ENCODE peak calls at places on chromosomes 16 and 17, in nine cellular contexts. R is OCI-LY7, C is upper lobe of right lung, P is thyroid gland, E is endothelial cell of umbilical vein, G is vagina, H is tibial artery, Z is uterus, K is ovary. X is an unnamed sample. For H3K4me1, the result is how much of the 10 kb centered on the place peaks cover.

GRCh38 chr16:3364774-3365427 is 9.2 kb downstream of the OR2C1 start:
- DNase-seq in R (no peak), C (peak), P (peak), E (peak), G (no peak), H (peak), Z (peak), K (peak), X (peak)

GRCh38 chr16:10981697-10982216 is 37.4 kb downstream of the CLEC16A start:
- DNase-seq in R (peak), C (no peak), P (no peak), E (no peak), G (no peak), H (no peak), Z (no peak), K (no peak), X (no peak)

GRCh38 chr16:50121721-50122445 is 31.2 kb upstream of the TENT4B start:
- DNase-seq in R (no peak), C (no peak), P (no peak), E (no peak), G (no peak), H (no peak), Z (no peak), K (no peak), X (no peak)

GRCh38 chr17:42985225-42985624 is 4.9 kb downstream of the RUNDC1 start:
- DNase-seq in R (peak), C (no peak), P (no peak), E (peak), G (no peak), H (no peak), Z (no peak), K (no peak), X (no peak)

GRCh38 chr17:17537311-17538099 is 41.3 kb upstream of the RASD1 start:
- DNase-seq in R (no peak), C (no peak), P (no peak), E (no peak), G (no peak), H (no peak), Z (no peak), K (no peak), X (no peak)

GRCh38 chr17:13544292-13544691 is 57.4 kb downstream of the HS3ST3A1 start:
- DNase-seq in R (no peak), C (peak), P (no peak), E (no peak), G (no peak), H (no peak), Z (peak), K (peak), X (peak)

GRCh38 chr16:68764866-68765265 is 27.8 kb downstream of the CDH1 start:
- DNase-seq in R (no peak), C (no peak), P (no peak), E (no peak), G (no peak), H (no peak), Z (no peak), K (no peak), X (no peak)

GRCh38 chr17:48903401-48903800 is 4.8 kb upstream of the UBE2Z start:
- DNase-seq in R (no peak), C (no peak), P (no peak), E (no peak), G (no peak), H (no peak), Z (no peak), K (no peak), X (no peak)

GRCh38 chr17:72419866-72420774 is 299.3 kb downstream of the SOX9 start:
- DNase-seq in R (peak), C (no peak), P (peak), E (no peak), G (no peak), H (no peak), Z (no peak), K (no peak), X (no peak)

GRCh38 chr16:80120899-80121521 is 419.8 kb upstream of the DYNLRB2 start:
- DNase-seq in R (no peak), C (no peak), P (no peak), E (no peak), G (no peak), H (no peak), Z (no peak), K (no peak), X (no peak)

GRCh38 chr17:77427471-77427991 is 286.8 kb downstream of the SEC14L1 start:
- DNase-seq in R (no peak), C (no peak), P (peak), E (no peak), G (no peak), H (peak), Z (peak), K (peak), X (no peak)

GRCh38 chr17:8518346-8518745 is 82.7 kb downstream of the NDEL1 start:
- DNase-seq in R (no peak), C (no peak), P (no peak), E (no peak), G (no peak), H (no peak), Z (no peak), K (no peak), X (no peak)

GRCh38 chr16:59591480-59591879 is 857.4 kb upstream of the GOT2 start:
- DNase-seq in R (no peak), C (no peak), P (no peak), E (peak), G (no peak), H (no peak), Z (no peak), K (no peak), X (no peak)

GRCh38 chr17:65523853-65524664 is 37.4 kb downstream of the AXIN2 start:
- DNase-seq in R (no peak), C (no peak), P (no peak), E (no peak), G (no peak), H (no peak), Z (no peak), K (no peak), X (no peak)

GRCh38 chr17:62627219-62627903 is at the start of gene MRC2:
- DNase-seq in R (no peak), C (peak), P (peak), E (peak), G (no peak), H (peak), Z (peak), K (peak), X (no peak)

GRCh38 chr16:4850211-4850610 is 2.9 kb downstream of the UBN1 start:
- DNase-seq in R (no peak), C (no peak), P (no peak), E (peak), G (no peak), H (no peak), Z (no peak), K (no peak), X (no peak)

GRCh38 chr17:74485841-74486240 is 19.4 kb downstream of the CD300A start:
- DNase-seq in R (no peak), C (peak), P (no peak), E (no peak), G (no peak), H (no peak), Z (no peak), K (no peak), X (no peak)

GRCh38 chr17:75549246-75550138 is 24.0 kb downstream of the LLGL2 start:
- DNase-seq in R (no peak), C (peak), P (peak), E (no peak), G (no peak), H (no peak), Z (no peak), K (no peak), X (peak)

GRCh38 chr17:12902046-12902445 is 112.7 kb downstream of the ARHGAP44 start:
- DNase-seq in R (no peak), C (no peak), P (no peak), E (no peak), G (no peak), H (no peak), Z (no peak), K (no peak), X (no peak)

GRCh38 chr16:58026139-58026704 is 668 bp downstream of the MMP15 start:
- DNase-seq in R (no peak), C (peak), P (peak), E (peak), G (no peak), H (no peak), Z (no peak), K (peak), X (no peak)

GRCh38 chr16:73549960-73550359 is 502.0 kb upstream of the ZFHX3 start:
- DNase-seq in R (no peak), C (no peak), P (no peak), E (no peak), G (no peak), H (no peak), Z (no peak), K (no peak), X (no peak)

GRCh38 chr17:77476006-77476405 is 335.2 kb downstream of the SEC14L1 start:
- DNase-seq in R (no peak), C (no peak), P (no peak), E (no peak), G (no peak), H (no peak), Z (no peak), K (no peak), X (no peak)

GRCh38 chr16:58402796-58403195 is 10.5 kb downstream of the GINS3 start:
- DNase-seq in R (no peak), C (no peak), P (no peak), E (no peak), G (no peak), H (no peak), Z (no peak), K (no peak), X (no peak)

GRCh38 chr17:76243826-76244679 is 3.8 kb upstream of the RNF157 start:
- DNase-seq in R (no peak), C (no peak), P (no peak), E (no peak), G (peak), H (no peak), Z (no peak), K (no peak), X (no peak)

GRCh38 chr16:69143116-69143515 is 10.7 kb downstream of the UTP4 start:
- DNase-seq in R (no peak), C (no peak), P (no peak), E (no peak), G (no peak), H (no peak), Z (no peak), K (no peak), X (no peak)

GRCh38 chr17:37344519-37344918 is 31.3 kb upstream of the C17orf78 start:
- DNase-seq in R (no peak), C (no peak), P (no peak), E (no peak), G (no peak), H (no peak), Z (no peak), K (no peak), X (no peak)

GRCh38 chr17:6753006-6753445 is 2.8 kb upstream of the XAF1 start:
- DNase-seq in R (peak), C (no peak), P (peak), E (peak), G (no peak), H (peak), Z (peak), K (peak), X (no peak)

GRCh38 chr17:57424273-57424672 is 167.9 kb downstream of the MSI2 start:
- DNase-seq in R (no peak), C (no peak), P (no peak), E (no peak), G (no peak), H (no peak), Z (no peak), K (no peak), X (no peak)

GRCh38 chr17:65174974-65175373 is 37.8 kb downstream of the RGS9 start:
- DNase-seq in R (no peak), C (no peak), P (no peak), E (no peak), G (no peak), H (no peak), Z (no peak), K (no peak), X (no peak)

GRCh38 chr17:47705536-47706481 is 11.8 kb downstream of the TBKBP1 start:
- DNase-seq in R (no peak), C (peak), P (no peak), E (no peak), G (no peak), H (no peak), Z (no peak), K (no peak), X (no peak)

GRCh38 chr17:68513932-68514331 is 1.7 kb downstream of the PRKAR1A start:
- DNase-seq in R (no peak), C (no peak), P (no peak), E (peak), G (no peak), H (no peak), Z (no peak), K (no peak), X (no peak)

GRCh38 chr17:68512967-68513474 is 791 bp downstream of the PRKAR1A start:
- DNase-seq in R (peak), C (no peak), P (peak), E (peak), G (no peak), H (peak), Z (no peak), K (no peak), X (no peak)

GRCh38 chr17:68511254-68511670 is 968 bp upstream of the PRKAR1A start:
- DNase-seq in R (no peak), C (no peak), P (no peak), E (no peak), G (no peak), H (no peak), Z (peak), K (no peak), X (peak)

GRCh38 chr17:68512247-68512966 is at the start of gene PRKAR1A:
- DNase-seq in R (peak), C (peak), P (peak), E (peak), G (no peak), H (peak), Z (peak), K (peak), X (peak)

GRCh38 chr17:68511671-68512246 is 471 bp upstream of the PRKAR1A start:
- DNase-seq in R (peak), C (peak), P (peak), E (peak), G (peak), H (peak), Z (peak), K (peak), X (peak)
- TF ChIP-seq CTCF in R (peak), C (no peak), P (no peak), E (no peak), G (no peak), H (no peak), Z (no peak), K (no peak), X (no peak)

DNA sequence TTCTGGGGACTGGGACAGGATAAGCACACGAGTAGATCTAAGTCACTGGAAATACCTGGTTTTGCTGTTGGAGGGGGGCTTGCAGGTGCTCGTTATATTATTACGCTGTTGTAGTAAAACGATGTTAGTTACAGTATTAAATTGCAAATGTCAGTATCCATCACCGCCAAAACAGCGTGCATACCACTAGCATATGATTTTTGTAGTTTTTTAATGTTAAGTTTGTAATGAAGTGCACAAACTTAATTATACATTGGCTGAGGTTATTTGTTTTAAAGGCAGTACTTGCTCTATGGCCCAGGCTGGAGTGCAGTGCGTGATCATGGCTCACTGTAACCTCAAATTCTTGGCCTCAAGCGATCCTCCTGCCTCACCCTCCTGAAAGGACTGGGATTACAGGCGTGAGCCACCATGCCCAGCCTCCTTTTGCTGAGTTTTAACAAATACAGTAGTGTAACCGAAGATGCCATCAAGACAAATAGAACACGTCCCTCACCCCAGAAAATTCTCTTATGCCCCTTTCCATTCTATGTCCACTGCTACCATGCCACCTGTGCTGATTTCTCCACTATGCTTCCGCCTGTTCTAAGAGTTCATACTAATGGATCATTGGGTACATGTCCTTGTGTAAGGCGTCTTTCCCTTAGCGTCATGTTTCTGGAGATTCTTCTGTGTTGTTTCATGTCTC is 20.7 kb upstream of the CSNK1D start:
- DNase-seq in R (no peak), C (no peak), P (no peak), E (peak), G (no peak), H (no peak), Z (no peak), K (no peak), X (no peak)
- H3K4me1 ChIP-seq in R (under half), C (under half), P (under half), E (under half), G (half or more), H (under half), Z (under half), K (under half), X (under half)

DNA sequence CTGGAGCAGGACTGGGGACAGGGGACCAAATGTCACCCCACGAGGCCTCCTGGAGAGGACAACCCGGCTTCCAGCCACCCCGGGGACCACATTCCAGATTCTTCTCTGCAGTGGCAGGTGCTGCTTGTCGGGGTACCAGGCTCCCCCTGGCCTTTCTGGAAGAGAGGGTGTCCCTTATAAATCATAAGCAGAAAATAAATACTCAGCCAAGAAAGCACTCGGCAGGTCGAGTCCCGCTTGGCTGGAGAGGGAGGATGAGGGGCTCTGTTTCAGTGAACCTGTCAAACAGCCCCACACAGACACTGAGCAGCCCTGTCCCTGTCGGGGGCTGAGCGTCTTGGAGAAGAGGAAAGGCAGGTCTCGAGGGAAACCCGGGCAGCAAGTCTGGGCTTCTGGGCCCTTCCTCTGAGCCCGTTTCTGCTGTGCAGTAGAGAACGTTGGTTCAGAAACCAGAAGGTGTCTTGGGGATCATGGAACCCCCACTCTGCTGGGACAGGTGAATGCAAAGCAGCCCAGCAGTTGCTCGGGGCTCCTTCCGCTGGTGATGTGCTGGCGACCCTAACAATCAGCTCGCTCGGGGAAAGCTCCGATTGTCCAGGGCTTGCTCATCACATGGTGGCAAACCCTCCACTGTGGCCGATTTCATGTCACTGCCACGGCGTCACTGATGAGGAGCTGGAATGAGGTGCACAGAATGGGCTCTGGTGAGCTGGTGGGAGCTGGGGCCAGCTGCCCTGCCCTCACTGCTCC is 36.6 kb downstream of the COX4I1 start:
- DNase-seq in R (no peak), C (peak), P (no peak), E (no peak), G (no peak), H (no peak), Z (no peak), K (no peak), X (no peak)
- H3K4me3 ChIP-seq in R (no peak), C (no peak), P (no peak), E (no peak), G (no peak), H (no peak), Z (no peak), K (no peak), X (no peak)

DNA sequence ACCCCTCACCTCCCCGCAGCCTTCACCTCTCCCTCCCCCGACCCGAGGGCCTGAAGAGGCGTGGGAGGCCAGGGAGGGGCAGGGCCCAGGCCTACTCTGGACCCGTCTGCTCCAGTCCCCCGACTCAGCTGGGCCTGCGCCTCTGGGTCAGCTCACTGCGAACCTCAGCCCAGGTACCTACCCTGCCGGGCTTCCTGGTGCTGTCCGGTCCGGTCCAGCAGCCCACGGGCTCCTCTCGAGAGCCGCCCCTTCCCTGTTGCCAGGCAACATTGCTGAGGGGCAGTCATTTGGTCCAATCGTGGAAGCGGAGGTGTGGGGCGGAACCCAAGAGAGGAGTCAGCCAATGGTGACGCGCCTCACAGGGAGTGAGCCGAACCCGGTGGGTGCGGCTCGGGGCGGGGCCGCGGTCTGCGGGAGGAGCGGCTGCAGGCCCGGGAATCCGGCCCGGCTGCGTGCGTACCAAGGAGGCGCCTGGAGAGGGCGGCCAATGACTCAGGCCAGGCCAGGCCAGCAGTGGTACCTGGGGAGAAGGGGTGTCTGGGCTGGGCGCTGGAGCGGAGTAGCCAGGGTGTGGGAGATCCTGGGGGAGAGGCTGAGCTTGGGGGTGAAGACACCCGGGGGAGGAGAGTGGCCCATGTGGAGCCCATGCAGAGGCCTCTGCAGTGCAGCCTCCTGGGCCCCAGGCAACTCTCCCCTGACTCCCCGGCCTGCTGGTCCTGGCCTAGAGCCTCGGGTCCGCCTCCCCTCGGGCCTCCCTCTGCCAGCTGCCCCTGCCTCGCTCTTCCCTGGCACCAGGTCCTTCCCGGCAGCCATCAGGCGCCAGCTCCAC is at the start of gene MEAK7:
- DNase-seq in R (peak), C (peak), P (peak), E (peak), G (peak), H (peak), Z (peak), K (peak), X (peak)
- TF ChIP-seq CTCF in R (peak), C (peak), P (peak), E (no peak), G (no peak), H (no peak), Z (no peak), K (no peak), X (no peak)

GRCh38 chr17:46125831-46126230 is 67.4 kb downstream of the KANSL1 start:
- DNase-seq in R (no peak), C (no peak), P (no peak), E (no peak), G (no peak), H (no peak), Z (no peak), K (no peak), X (no peak)

GRCh38 chr17:46121841-46122485 is 71.3 kb downstream of the KANSL1 start:
- DNase-seq in R (no peak), C (no peak), P (no peak), E (no peak), G (no peak), H (no peak), Z (no peak), K (no peak), X (no peak)

GRCh38 chr17:46124695-46125592 is 68.3 kb downstream of the KANSL1 start:
- DNase-seq in R (no peak), C (no peak), P (no peak), E (no peak), G (no peak), H (no peak), Z (no peak), K (no peak), X (no peak)

GRCh38 chr17:46122486-46122871 is 70.8 kb downstream of the KANSL1 start:
- DNase-seq in R (no peak), C (no peak), P (no peak), E (no peak), G (no peak), H (no peak), Z (no peak), K (no peak), X (no peak)

DNA sequence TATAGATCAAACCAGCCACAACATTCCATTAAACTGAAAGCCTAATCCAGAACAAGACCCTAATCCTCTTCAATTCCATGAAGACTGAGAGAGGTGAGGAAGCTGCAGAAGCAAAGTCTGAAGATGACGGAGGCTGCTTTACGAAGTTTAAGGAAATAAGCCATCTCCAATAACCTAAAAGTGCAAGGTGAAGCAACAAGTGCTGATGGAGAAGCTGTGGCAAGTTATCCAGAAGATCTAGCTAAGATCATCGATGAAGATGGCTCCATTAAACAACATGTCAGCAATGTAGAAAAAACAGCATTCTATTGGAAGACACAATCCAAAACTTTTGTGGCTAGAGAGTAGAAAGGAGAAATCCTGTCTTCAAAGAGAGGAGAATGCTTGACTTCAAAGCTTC is 69.6 kb downstream of the KANSL1 start:
- DNase-seq in R (no peak), C (no peak), P (no peak), E (no peak), G (no peak), H (no peak), Z (no peak), K (no peak), X (no peak)
- H3K4me1 ChIP-seq in R (under half), C (under half), P (under half), E (under half), G (half or more), H (under half), Z (under half), K (under half), X (under half)

X was measured in breast epithelium.